ENCODE peak calls at places on chromosomes 6 and 20, in five cellular contexts. Y, A, T, R and U are unnamed samples.
A peak's percentile ranks its signal among the peaks of the same experiment; 100 is the strongest.

GRCh38 chr6:113009682-113010081 is 662.6 kb downstream of the RFPL4B start:
- DNase-seq in A (no peak), T (no peak), Y (no peak), R (peak; percentile 55), U (no peak)

GRCh38 chr6:145070791-145071190 is 664.5 kb downstream of the EPM2A start:
- DNase-seq in A (no peak), Y (peak; percentile 73), R (peak; percentile 94), T (no peak), U (no peak)

GRCh38 chr6:146408583-146408982 is 135.1 kb upstream of the RAB32 start:
- DNase-seq in Y (no peak), R (no peak), A (no peak), T (no peak), U (no peak)

GRCh38 chr6:102742033-102742432 is 1348.5 kb downstream of the GRIK2 start:
- DNase-seq in Y (peak; percentile 22), T (no peak), A (no peak), R (no peak), U (no peak)

GRCh38 chr6:39882567-39882953 is 51.7 kb downstream of the MOCS1 start:
- DNase-seq in R (no peak), A (no peak), Y (peak; percentile 92), T (no peak), U (no peak)

GRCh38 chr20:61525781-61526431 is 273.8 kb downstream of the CDH4 start:
- DNase-seq in T (no peak), A (no peak), Y (peak; percentile 60), R (no peak), U (no peak)

GRCh38 chr6:74343804-74344203 is 647.8 kb downstream of the CD109 start:
- DNase-seq in R (peak; percentile 8), Y (no peak), T (no peak), A (no peak), U (no peak)

GRCh38 chr6:35054743-35055130 is 86.4 kb downstream of the TCP11 start:
- DNase-seq in A (no peak), T (no peak), Y (no peak), R (no peak), U (no peak)

GRCh38 chr6:21134401-21134800 is 459.1 kb upstream of the SOX4 start:
- DNase-seq in Y (no peak), R (no peak), A (no peak), T (no peak), U (no peak)

DNA sequence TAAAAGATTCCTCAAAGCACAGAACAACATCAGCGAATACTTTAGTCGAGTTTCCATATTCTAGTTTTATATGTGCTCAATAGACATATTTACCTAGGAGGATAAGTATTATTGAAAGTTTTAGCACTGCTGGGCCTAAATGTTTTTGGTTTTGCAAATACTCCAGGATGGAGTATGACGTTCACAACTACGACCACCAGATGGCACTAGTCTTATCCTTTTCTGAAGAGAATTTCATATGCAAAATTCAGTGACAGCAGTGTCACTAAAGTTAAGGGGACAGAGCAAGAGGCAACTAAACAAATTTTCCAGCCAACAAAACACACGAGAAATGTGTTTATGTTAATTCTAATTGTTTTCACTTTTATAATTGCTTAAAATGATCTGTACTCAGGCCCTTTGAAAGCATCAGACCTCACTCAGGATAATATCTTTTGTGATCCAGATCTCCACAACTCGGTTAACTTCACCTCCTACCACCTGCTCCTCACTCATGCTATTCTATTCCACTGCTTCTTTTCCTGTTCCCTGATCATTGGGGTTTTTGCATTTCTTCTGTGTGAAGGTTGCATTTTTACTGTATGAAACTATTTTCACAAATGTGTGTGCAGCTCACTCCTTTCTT is 220.8 kb downstream of the TRDN start:
- DNase-seq in R (peak; percentile 86), T (no peak), A (peak; percentile 47), Y (peak; percentile 63), U (peak; percentile 38)
- H3K4me1 ChIP-seq in R (no peaks in the 10 kb centered on the region), T (peaks cover 5% of the 10 kb centered on the region), A (no peaks in the 10 kb centered on the region), Y (no peaks in the 10 kb centered on the region), U (peaks cover 5% of the 10 kb centered on the region)

DNA sequence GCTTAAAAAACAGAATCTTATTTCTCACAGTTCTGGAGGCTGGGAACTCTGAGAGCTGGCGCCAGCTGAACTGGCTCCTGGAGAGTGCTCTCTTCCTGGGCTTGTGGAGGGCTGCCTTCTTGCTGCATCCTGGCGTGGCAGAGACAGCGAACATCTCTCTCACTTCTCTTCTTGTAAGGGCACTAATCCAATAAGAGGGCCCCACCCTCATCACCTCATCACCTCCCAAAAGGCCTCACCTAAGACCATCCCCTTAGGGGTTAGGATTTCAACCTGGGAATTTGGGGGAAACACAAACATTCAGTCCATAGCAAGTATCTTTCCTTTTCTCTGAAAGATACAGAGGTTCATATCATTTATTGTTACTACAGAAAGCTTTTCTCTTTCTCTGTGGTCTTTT is 23.9 kb downstream of the PNLDC1 start:
- DNase-seq in R (no peak), T (no peak), Y (no peak), A (no peak), U (no peak)
- H2BK12ac ChIP-seq in R (no peak overlapping the region), T (no peak overlapping the region), Y (no peak overlapping the region), A (no peak overlapping the region), U (no peak overlapping the region)

DNA sequence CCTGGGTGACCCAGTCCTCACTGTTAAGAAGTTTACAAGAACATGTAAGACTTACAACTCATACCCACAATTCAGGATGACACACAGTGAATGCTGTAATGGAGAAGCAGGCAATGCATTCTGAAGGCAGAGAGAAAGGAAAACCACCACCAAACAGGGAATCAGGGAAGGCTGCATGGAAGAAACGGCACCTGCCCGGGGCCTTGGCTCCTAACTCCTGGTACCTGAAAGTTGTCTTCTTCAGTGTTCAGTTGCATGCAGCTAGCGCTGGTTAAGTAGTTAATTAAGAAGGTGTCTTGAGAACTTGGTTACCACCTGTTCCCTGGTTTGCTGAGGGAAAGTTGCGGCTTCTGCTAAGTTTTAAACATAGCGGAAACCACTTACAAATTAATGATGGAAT is 57.2 kb downstream of the GPR6 start:
- DNase-seq in Y (no peak), R (peak; percentile 20), A (no peak), T (no peak), U (no peak)
- H3K4me1 ChIP-seq in Y (no peaks in the 10 kb centered on the region), R (peaks cover 4% of the 10 kb centered on the region), A (peaks cover 2% of the 10 kb centered on the region), T (no peaks in the 10 kb centered on the region), U (no peaks in the 10 kb centered on the region)

GRCh38 chr20:32986331-32986966 is 17.8 kb downstream of the SUN5 start:
- DNase-seq in A (no peak), R (no peak), Y (no peak), T (no peak), U (no peak)

GRCh38 chr20:32984196-32984595 is 20.0 kb downstream of the SUN5 start:
- DNase-seq in T (no peak), Y (no peak), R (no peak), A (no peak), U (no peak)

GRCh38 chr20:32985596-32985995 is 18.6 kb downstream of the SUN5 start:
- DNase-seq in T (no peak), A (no peak), Y (no peak), R (no peak), U (no peak)

GRCh38 chr20:32983459-32984112 is 20.6 kb downstream of the SUN5 start:
- DNase-seq in R (no peak), T (no peak), Y (no peak), A (no peak), U (no peak)

DNA sequence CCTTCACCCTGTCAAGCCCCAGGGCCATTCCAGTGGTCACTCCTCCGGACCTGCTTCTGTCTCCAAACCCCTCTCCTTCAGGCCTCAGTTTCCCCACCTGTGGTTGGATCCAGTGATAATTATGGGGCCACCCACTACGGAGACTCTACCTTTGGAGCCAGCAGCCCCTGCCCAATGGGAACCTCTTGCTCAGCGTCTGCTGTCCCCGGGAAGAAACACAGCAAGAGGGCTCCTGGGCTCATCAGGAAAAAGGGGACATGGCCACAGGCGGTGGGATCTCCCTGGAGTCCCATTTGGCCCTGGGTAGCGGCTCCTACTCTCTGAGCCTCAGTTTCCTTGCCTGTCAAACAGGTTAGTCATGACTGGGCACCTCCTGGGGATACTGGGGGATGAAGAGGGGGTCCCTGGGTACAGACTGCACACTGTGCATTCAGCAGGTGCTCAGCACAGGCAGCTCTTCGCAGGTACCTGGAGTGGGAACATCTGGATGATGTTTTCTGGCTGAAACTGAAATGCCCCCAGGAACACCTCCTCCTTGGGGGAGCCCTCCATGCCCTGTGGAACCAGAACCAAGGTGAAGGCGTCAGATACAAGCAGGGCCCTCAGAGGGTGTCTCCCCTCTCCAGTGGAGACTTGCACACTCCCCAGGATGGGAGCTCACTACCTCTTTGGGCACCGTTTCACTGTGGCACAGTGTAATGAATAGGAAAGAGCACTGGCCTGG is 19.4 kb downstream of the SUN5 start:
- DNase-seq in R (no peak), A (no peak), T (no peak), Y (no peak), U (no peak)
- H2BK12ac ChIP-seq in R (no peak overlapping the region), A (no peak overlapping the region), T (no peak overlapping the region), Y (no peak overlapping the region), U (no peak overlapping the region)

GRCh38 chr6:111601875-111602274 is 3.8 kb downstream of the TRAF3IP2 start:
- DNase-seq in T (no peak), R (no peak), A (no peak), Y (peak; percentile 79), U (no peak)
- H3K4me1 ChIP-seq in T (peaks cover 15% of the 10 kb centered on the region), R (peaks cover 23% of the 10 kb centered on the region), A (peaks cover 20% of the 10 kb centered on the region), Y (peaks cover 21% of the 10 kb centered on the region), U (peaks cover 4% of the 10 kb centered on the region)

GRCh38 chr6:108618623-108619152 is 58.0 kb downstream of the FOXO3 start:
- DNase-seq in Y (no peak), T (no peak), A (no peak), R (no peak), U (no peak)
- H2BK12ac ChIP-seq in Y (no peak overlapping the region), T (no peak overlapping the region), A (no peak overlapping the region), R (no peak overlapping the region), U (no peak overlapping the region)

DNA sequence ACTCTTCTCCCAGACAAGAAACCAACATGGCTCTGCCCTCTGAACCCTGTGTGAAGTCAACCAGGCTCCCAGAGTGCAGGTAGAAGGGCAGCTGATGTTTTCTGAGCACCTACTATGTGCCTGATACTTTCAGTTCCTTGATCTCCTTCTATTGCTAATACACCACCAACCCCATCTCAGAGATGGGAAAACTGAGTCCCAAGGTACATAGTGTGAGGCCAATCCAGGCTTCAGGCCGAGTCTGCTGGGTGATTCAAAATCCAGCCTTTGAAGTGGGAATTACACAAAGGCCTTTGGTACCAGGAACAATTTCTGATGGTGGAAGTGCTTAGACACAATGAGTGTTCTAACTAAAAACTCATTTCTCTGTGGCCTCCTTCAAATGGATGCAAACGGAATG is 96.3 kb downstream of the NFATC2 start:
- DNase-seq in R (no peak), Y (no peak), T (no peak), A (no peak), U (no peak)
- H3K4me1 ChIP-seq in R (peaks cover 32% of the 10 kb centered on the region), Y (peaks cover 26% of the 10 kb centered on the region), T (peaks cover 5% of the 10 kb centered on the region), A (peaks cover 13% of the 10 kb centered on the region), U (no peaks in the 10 kb centered on the region)

DNA sequence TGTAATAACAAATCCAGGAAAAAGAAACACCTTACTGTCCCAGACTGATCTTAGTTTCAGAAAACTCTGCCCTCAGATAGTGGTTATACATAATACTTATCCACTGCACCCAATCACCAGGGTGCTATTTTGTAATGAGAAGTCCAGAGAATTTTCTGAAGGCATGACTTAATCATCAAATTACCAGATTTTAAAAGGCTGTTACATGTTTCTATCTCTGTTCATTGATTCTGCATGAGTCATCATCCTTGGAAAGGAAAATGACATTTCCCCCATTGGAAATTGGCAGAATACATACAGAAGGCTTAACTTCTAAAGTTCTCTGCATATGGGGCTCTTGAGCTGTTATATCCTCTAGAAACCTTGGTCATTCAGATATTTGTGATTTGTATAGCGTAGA is 587.9 kb upstream of the FLRT3 start:
- DNase-seq in R (peak; percentile 26), T (no peak), Y (peak; percentile 13), A (no peak), U (no peak)
- H2BK12ac ChIP-seq in R (no peak overlapping the region), T (no peak overlapping the region), Y (no peak overlapping the region), A (no peak overlapping the region), U (no peak overlapping the region)

GRCh38 chr6:157462956-157463742 is 82.2 kb downstream of the ZDHHC14 start:
- DNase-seq in Y (no peak), T (no peak), A (no peak), R (peak; percentile 59), U (no peak)
- H3K4me1 ChIP-seq in Y (peaks cover 14% of the 10 kb centered on the region), T (peaks cover 14% of the 10 kb centered on the region), A (peaks cover 18% of the 10 kb centered on the region), R (peaks cover 27% of the 10 kb centered on the region), U (peaks cover 10% of the 10 kb centered on the region)